ENCODE peak calls at places on chromosomes 4 and X, in ten cellular contexts. C is NCI-H1694; Q is AG08396; M is stimulated activated CD8-positive, alpha-beta memory T cell treated with anti-CD3 and anti-CD28 coated beads, Interleukin-4, amount 100 ng/mL, for 24 hours; F is NCI-H1092; I is activated naive CD4-positive, alpha-beta T cell treated with anti-CD3 and anti-CD28 coated beads, Interleukin-2, amount 50 U/mL, for 16 hours; B is activated CD8-positive, alpha-beta memory T cell treated with anti-CD3 and anti-CD28 coated beads for 48 hours; V is NCI-H524; K is mucosa of gallbladder; L is hepatic stellate cell. W is an unnamed sample.

GRCh38 chr4:98873059-98873458 is 55.9 kb downstream of the EIF4E start:
- DNase-seq in Q (peak; percentile 12), K (no peak), I (no peak), V (no peak), F (no peak), B (no peak), M (no peak), L (peak; percentile 12), C (no peak), W (no peak)

GRCh38 chr4:39133623-39134022 is 48.7 kb upstream of the WDR19 start:
- DNase-seq in C (no peak), K (no peak), L (no peak), F (no peak), M (no peak), I (no peak), Q (no peak), V (no peak), B (no peak), W (no peak)

GRCh38 chr4:107155366-107155765 is 119.3 kb upstream of the DKK2 start:
- DNase-seq in L (no peak), Q (no peak), C (no peak), F (no peak), K (no peak), M (no peak), I (no peak), B (no peak), V (no peak), W (no peak)

GRCh38 chrX:16771483-16772398 is 14.5 kb upstream of the TXLNG start:
- DNase-seq in K (peak; percentile 21), M (no peak), F (no peak), I (no peak), Q (no peak), C (no peak), V (no peak), B (no peak), L (no peak), W (peak; percentile 80)

GRCh38 chr4:170476351-170476750 is 386.6 kb upstream of the AADAT start:
- DNase-seq in K (no peak), F (no peak), L (no peak), I (no peak), V (no peak), Q (no peak), C (no peak), B (no peak), M (no peak), W (no peak)

GRCh38 chr4:932713-933070 is 432 bp downstream of the TMEM175 start:
- DNase-seq in F (no peak), Q (no peak), V (no peak), L (no peak), K (no peak), B (no peak), C (no peak), M (no peak), I (no peak), W (no peak)

GRCh38 chr4:48634688-48635308 is 144.7 kb downstream of the ZAR1 start:
- DNase-seq in C (no peak), F (no peak), B (no peak), Q (no peak), K (no peak), M (no peak), V (no peak), I (no peak), L (no peak), W (no peak)

GRCh38 chr4:153223935-153224334 is 19.7 kb downstream of the TRIM2 start:
- DNase-seq in B (no peak), Q (no peak), L (no peak), C (no peak), V (peak; percentile 40), F (peak; percentile 13), I (no peak), M (no peak), K (peak; percentile 43), W (no peak)

GRCh38 chrX:13700380-13700779 is 11.5 kb downstream of the RAB9A start:
- DNase-seq in F (no peak), M (no peak), C (no peak), L (no peak), K (no peak), B (no peak), V (peak; percentile 41), I (no peak), Q (no peak), W (no peak)

GRCh38 chrX:128460835-128461234 is 408.6 kb upstream of the ACTRT1 start:
- DNase-seq in K (no peak), V (peak; percentile 23), L (no peak), F (no peak), M (no peak), B (no peak), Q (no peak), I (no peak), C (no peak), W (peak; percentile 32)

GRCh38 chrX:46777971-46778810 is 19.3 kb upstream of the SLC9A7 start:
- DNase-seq in I (no peak), K (no peak), F (no peak), V (no peak), C (no peak), Q (no peak), B (no peak), M (no peak), L (no peak), W (no peak)